ENCODE peak calls at places on chromosomes 12 and 14, in seven cellular contexts. L is A673, V is natural killer cell, O is choroid plexus epithelial cell, A is cardiac fibroblast, X is osteocyte, U is pancreas. M is an unnamed sample.

GRCh38 chr12:119115296-119115905 is 63.3 kb upstream of the HSPB8 start:
- DNase-seq in L (peak), V (no peak), O (peak), A (peak), X (no peak), U (no peak), M (peak)

GRCh38 chr12:124392271-124392990 is 97.5 kb downstream of the RFLNA start:
- DNase-seq in L (peak), V (peak), O (peak), A (no peak), X (peak), U (no peak), M (peak)

GRCh38 chr12:78198896-78199295 is 368.2 kb downstream of the NAV3 start:
- DNase-seq in L (no peak), V (no peak), O (no peak), A (no peak), X (no peak), U (no peak), M (no peak)

GRCh38 chr12:19757317-19757877 is 318.1 kb downstream of the AEBP2 start:
- DNase-seq in L (peak), V (no peak), O (peak), A (peak), X (no peak), U (no peak), M (no peak)

GRCh38 chr14:90159147-90159546 is 97.2 kb upstream of the PSMC1 start:
- DNase-seq in L (no peak), V (no peak), O (no peak), A (no peak), X (no peak), U (no peak), M (no peak)

GRCh38 chr14:26137161-26137560 is 460.7 kb downstream of the NOVA1 start:
- DNase-seq in L (no peak), V (no peak), O (no peak), A (no peak), X (no peak), U (no peak), M (no peak)

GRCh38 chr12:30792085-30792484 is 37.3 kb upstream of the CAPRIN2 start:
- DNase-seq in L (peak), V (no peak), O (no peak), A (no peak), X (no peak), U (no peak), M (no peak)

GRCh38 chr12:27709932-27710591 is 570 bp upstream of the MRPS35 start:
- DNase-seq in L (peak), V (no peak), O (peak), A (peak), X (no peak), U (peak), M (peak)

GRCh38 chr12:100238801-100239200 is 28.1 kb downstream of the DEPDC4 start:
- DNase-seq in L (no peak), V (no peak), O (no peak), A (no peak), X (no peak), U (no peak), M (no peak)

GRCh38 chr12:124174406-124174805 is 120.5 kb upstream of the RFLNA start:
- DNase-seq in L (no peak), V (no peak), O (peak), A (peak), X (no peak), U (no peak), M (no peak)

GRCh38 chr12:26492406-26492805 is 297.0 kb downstream of the SSPN start:
- DNase-seq in L (no peak), V (no peak), O (no peak), A (no peak), X (no peak), U (no peak), M (no peak)

GRCh38 chr12:49515266-49515665 is 23.6 kb upstream of the KCNH3 start:
- DNase-seq in L (no peak), V (no peak), O (peak), A (peak), X (no peak), U (no peak), M (no peak)

GRCh38 chr14:101187017-101187815 is 283.7 kb upstream of the RTL1 start:
- DNase-seq in L (no peak), V (no peak), O (no peak), A (no peak), X (no peak), U (no peak), M (no peak)

GRCh38 chr12:6082613-6083012 is 41.9 kb downstream of the VWF start:
- DNase-seq in L (no peak), V (no peak), O (no peak), A (no peak), X (no peak), U (no peak), M (no peak)

GRCh38 chr12:24921251-24922038 is 27.5 kb downstream of the BCAT1 start:
- DNase-seq in L (no peak), V (no peak), O (peak), A (peak), X (no peak), U (no peak), M (no peak)

GRCh38 chr12:1882850-1883470 is 35.5 kb downstream of the CACNA2D4 start:
- DNase-seq in L (no peak), V (no peak), O (no peak), A (no peak), X (peak), U (no peak), M (no peak)

GRCh38 chr12:57621497-57622292 is 10.5 kb downstream of the ARHGEF25 start:
- DNase-seq in L (peak), V (peak), O (peak), A (peak), X (no peak), U (peak), M (peak)

GRCh38 chr12:120941846-120942405 is 36.4 kb upstream of the HNF1A start:
- DNase-seq in L (no peak), V (no peak), O (no peak), A (no peak), X (no peak), U (no peak), M (no peak)

GRCh38 chr14:32913725-32914124 is 25.0 kb upstream of the NPAS3 start:
- DNase-seq in L (no peak), V (no peak), O (peak), A (peak), X (no peak), U (no peak), M (no peak)

GRCh38 chr12:56020437-56021189 is at the start of gene IKZF4:
- DNase-seq in L (no peak), V (no peak), O (peak), A (peak), X (no peak), U (no peak), M (no peak)

GRCh38 chr14:89418452-89418851 is 1.4 kb upstream of the FOXN3 start:
- DNase-seq in L (peak), V (peak), O (no peak), A (no peak), X (no peak), U (no peak), M (no peak)

GRCh38 chr14:96038920-96039632 is at the start of gene C14orf132:
- DNase-seq in L (peak), V (no peak), O (peak), A (peak), X (no peak), U (peak), M (peak)

GRCh38 chr14:101077511-101078074 is 174.1 kb upstream of the RTL1 start:
- DNase-seq in L (peak), V (peak), O (peak), A (peak), X (peak), U (no peak), M (no peak)

GRCh38 chr14:101476931-101477553 is 84.3 kb upstream of the DIO3 start:
- DNase-seq in L (peak), V (no peak), O (no peak), A (no peak), X (no peak), U (peak), M (no peak)

GRCh38 chr14:26820578-26820977 is 222.7 kb upstream of the NOVA1 start:
- DNase-seq in L (no peak), V (no peak), O (no peak), A (no peak), X (no peak), U (no peak), M (no peak)

GRCh38 chr12:11922361-11922760 is 148.4 kb upstream of the BCL2L14 start:
- DNase-seq in L (no peak), V (no peak), O (no peak), A (no peak), X (no peak), U (no peak), M (no peak)

GRCh38 chr12:123253606-123254459 is 17.8 kb downstream of the CDK2AP1 start:
- DNase-seq in L (no peak), V (no peak), O (no peak), A (peak), X (no peak), U (no peak), M (no peak)

GRCh38 chr14:54653764-54654469 is 87.0 kb downstream of the SAMD4A start:
- DNase-seq in L (no peak), V (no peak), O (peak), A (peak), X (no peak), U (no peak), M (no peak)

GRCh38 chr14:94127330-94127729 is 2.1 kb downstream of the IFI27L2 start:
- DNase-seq in L (no peak), V (no peak), O (no peak), A (no peak), X (peak), U (no peak), M (no peak)

GRCh38 chr14:60807971-60808370 is 73.4 kb downstream of the MNAT1 start:
- DNase-seq in L (no peak), V (no peak), O (peak), A (no peak), X (no peak), U (no peak), M (no peak)

GRCh38 chr12:70806827-70807226 is 113.7 kb downstream of the PTPRR start:
- DNase-seq in L (no peak), V (no peak), O (no peak), A (no peak), X (no peak), U (no peak), M (no peak)

GRCh38 chr12:34396861-34397590 is 374.7 kb downstream of the ALG10 start:
- DNase-seq in L (no peak), V (peak), O (no peak), A (no peak), X (peak), U (no peak), M (peak)

GRCh38 chr12:79706156-79706555 is 15.4 kb upstream of the PAWR start:
- DNase-seq in L (no peak), V (no peak), O (no peak), A (no peak), X (no peak), U (no peak), M (no peak)

GRCh38 chr12:18139989-18140596 is 50.1 kb upstream of the RERGL start:
- DNase-seq in L (peak), V (no peak), O (peak), A (peak), X (no peak), U (no peak), M (peak)

GRCh38 chr12:15580431-15580830 is 208.8 kb downstream of the EPS8 start:
- DNase-seq in L (no peak), V (no peak), O (no peak), A (no peak), X (no peak), U (no peak), M (no peak)

GRCh38 chr12:81078469-81079196 is 754 bp downstream of the ACSS3 start:
- DNase-seq in L (peak), V (no peak), O (peak), A (peak), X (no peak), U (no peak), M (no peak)

GRCh38 chr14:38828183-38828877 is 274.7 kb downstream of the SEC23A start:
- DNase-seq in L (no peak), V (no peak), O (no peak), A (no peak), X (no peak), U (no peak), M (no peak)

GRCh38 chr14:87712386-87713113 is 280.4 kb downstream of the GALC start:
- DNase-seq in L (peak), V (no peak), O (no peak), A (no peak), X (no peak), U (no peak), M (no peak)

GRCh38 chr14:97978336-97978735 is 1181.2 kb downstream of the VRK1 start:
- DNase-seq in L (peak), V (no peak), O (peak), A (peak), X (no peak), U (peak), M (no peak)
- TF ChIP-seq CTCF in L (peak), V (no peak), O (no peak), A (no peak), X (no peak), U (no peak), M (no peak)

DNA sequence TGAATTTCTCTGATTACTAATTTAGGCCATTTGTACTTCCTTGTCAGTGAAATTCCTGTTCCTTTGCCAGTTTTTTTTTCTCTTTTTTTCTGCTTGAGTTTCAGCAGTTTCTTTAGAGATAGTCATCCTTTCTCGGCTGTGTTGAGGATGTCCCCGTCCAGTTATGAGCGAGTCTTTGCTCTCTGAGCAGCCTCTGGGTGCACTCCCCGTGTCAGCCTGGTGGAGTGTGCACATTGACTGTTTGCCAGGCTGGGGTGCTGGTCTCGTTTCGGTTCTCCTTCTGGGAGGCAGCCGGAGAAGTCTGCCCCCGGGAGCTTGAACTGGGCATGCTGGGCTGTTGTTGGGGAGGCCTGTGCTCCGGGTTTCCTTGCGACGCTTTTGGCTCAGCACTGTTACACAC is 3.0 kb downstream of the PACS2 start:
- DNase-seq in L (peak), V (no peak), O (no peak), A (peak), X (no peak), U (peak), M (no peak)
- TF ChIP-seq CTCF in L (no peak), V (no peak), O (no peak), A (peak), X (no peak), U (no peak), M (no peak)

DNA sequence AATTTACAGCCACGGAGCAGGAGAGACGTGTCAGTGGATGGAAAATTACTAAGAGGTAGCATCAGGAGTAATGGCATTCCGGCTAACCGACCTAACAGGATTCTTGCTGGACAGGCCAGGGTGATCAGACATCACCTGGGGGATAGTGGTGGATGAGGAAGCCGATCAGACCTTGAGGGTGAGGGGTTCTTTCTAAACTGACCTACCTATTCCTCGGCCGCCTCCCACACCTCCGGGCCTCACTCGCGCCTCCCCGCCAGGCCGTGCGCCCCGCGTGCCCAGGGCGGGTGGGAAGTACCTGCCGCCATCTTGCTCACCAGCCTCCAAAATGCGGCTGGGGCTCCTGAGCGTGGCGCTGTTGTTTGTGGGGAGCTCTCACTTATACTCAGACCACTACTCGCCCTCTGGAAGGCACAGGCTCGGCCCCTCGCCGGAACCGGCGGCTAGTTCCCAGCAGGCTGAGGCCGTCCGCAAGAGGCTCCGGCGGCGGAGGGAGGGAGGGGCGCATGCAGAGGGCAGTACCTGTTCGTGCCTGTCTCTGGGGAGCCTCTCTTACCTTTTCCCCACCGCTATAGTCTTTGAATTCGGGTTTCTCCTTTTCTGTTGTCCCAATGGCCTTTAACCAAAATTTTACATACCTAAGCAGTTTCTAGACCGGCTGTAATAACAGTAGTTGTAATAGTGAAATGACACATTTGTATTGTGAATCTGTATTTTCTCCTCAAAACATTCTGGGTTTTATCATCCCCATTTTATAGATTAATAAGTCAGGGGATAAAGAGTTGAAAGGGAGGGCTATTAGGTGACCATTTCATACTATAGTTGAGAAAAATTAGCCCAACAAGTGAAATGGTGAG is at the start of gene TMPRSS12:
- DNase-seq in L (no peak), V (no peak), O (peak), A (peak), X (no peak), U (peak), M (no peak)
- TF ChIP-seq CTCF in L (no peak), V (no peak), O (peak), A (no peak), X (no peak), U (no peak), M (no peak)

DNA sequence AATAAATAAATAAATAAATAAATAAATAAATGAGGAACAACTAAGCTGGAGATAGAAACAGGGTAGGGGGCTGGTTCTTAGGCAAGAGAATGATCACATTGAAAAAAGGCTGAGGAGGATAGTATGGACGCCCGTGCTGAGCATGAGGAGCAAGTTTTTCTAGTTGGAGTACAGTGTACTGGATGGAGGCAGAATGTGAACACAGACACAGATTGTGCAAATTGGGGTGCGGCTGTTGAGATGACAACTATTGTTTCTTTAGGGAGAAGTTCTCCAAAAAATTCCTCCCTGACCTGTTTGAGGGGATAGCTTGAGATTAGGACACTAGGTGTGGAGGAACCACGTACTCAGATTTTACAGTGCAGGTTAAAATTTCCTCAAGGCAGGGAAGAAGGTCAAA is 979 bp upstream of the BIN2 start:
- DNase-seq in L (no peak), V (no peak), O (no peak), A (no peak), X (no peak), U (no peak), M (no peak)
- TF ChIP-seq CTCF in L (no peak), V (no peak), O (no peak), A (no peak), X (no peak), U (no peak), M (no peak)

DNA sequence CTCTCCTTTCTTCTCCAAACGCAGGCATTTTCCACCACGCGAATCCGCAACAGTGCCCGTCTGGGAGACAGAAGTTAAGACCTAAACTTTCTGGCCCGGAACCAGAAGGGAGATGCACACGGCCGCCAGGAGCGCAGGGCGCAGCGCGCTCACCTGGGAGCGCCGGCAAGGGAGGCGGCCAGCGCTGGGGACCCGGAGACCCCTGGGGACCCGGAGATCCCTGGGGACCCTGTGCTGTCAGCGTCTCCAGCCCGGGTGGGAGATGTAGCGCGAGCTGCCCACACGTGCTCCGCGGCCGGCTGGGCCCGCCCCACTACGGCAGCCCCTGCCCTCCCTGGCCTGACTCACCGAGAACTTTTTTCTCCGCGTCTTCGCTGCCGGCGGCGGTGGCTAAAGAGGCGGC is 620 bp downstream of the YBX3 start:
- DNase-seq in L (no peak), V (peak), O (peak), A (peak), X (peak), U (peak), M (peak)
- TF ChIP-seq CTCF in L (peak), V (no peak), O (peak), A (no peak), X (no peak), U (no peak), M (no peak)

DNA sequence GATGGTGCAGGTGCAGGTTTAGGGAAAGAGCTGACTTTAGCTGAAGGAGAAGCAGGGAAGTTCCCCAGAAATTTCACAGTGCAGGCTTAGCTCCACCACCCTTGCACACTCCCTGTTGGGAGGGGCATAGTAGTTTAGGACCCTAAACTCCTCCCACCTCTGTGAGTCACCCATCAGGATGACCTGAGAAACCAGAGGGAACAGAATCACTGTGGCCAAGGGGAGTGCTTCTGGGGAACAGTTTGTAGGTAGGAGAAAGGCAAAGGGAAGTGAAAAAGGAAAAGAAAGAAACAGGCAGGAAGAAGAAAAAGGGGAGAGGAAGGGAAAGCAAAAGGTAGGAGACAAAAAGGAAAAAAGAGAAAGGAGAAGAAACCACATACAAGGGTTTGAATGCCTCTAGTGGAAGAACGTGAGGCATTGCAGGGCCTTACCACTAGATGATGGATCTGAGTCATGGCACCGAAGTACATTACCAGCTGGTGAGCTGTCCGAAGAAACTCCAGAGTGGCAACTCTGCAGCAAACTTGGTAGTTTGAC is 404.2 kb downstream of the SLC6A15 start:
- DNase-seq in L (peak), V (no peak), O (peak), A (peak), X (no peak), U (no peak), M (no peak)
- TF ChIP-seq CTCF in L (peak), V (no peak), O (peak), A (peak), X (peak), U (no peak), M (no peak)